ENCODE peak calls at places on chromosomes 6 and 20, in ten cellular contexts. One of them, this sample, is unnamed.

GRCh38 chr6:147870745-147871144 is 362.3 kb downstream of the SAMD5 start:
- DNase-seq in GDM1: no peak
- DNase-seq in EH: no peak
- DNase-seq in activated CD4-positive, alpha-beta T cell treated with anti-CD3 and anti-CD28 coated beads, Interleukin-2, amount 50 U/mL, for 1 hour: no peak
- DNase-seq in DND-41: no peak
- DNase-seq in skeletal muscle cell: no peak
- DNase-seq in glutamatergic neuron: no peak
- DNase-seq in endothelial cell: no peak
- DNase-seq in NCI-H1105: no peak
- DNase-seq in activated CD4-positive, CD25-positive, alpha-beta regulatory T cell: no peak
- DNase-seq in this sample: no peak

GRCh38 chr6:135440087-135440792 is 57.3 kb downstream of the AHI1 start:
- DNase-seq in activated CD4-positive, alpha-beta T cell treated with anti-CD3 and anti-CD28 coated beads, Interleukin-2, amount 50 U/mL, for 1 hour: no peak
- DNase-seq in GDM1: no peak
- DNase-seq in DND-41: no peak
- DNase-seq in activated CD4-positive, CD25-positive, alpha-beta regulatory T cell: no peak
- DNase-seq in EH: no peak
- DNase-seq in NCI-H1105: no peak
- DNase-seq in endothelial cell: no peak
- DNase-seq in skeletal muscle cell: no peak
- DNase-seq in glutamatergic neuron: no peak
- DNase-seq in this sample: no peak

GRCh38 chr6:158286413-158286812 is 25.9 kb upstream of the TULP4 start:
- DNase-seq in activated CD4-positive, CD25-positive, alpha-beta regulatory T cell: no peak
- DNase-seq in skeletal muscle cell: no peak
- DNase-seq in endothelial cell: no peak
- DNase-seq in glutamatergic neuron: no peak
- DNase-seq in GDM1: no peak
- DNase-seq in DND-41: no peak
- DNase-seq in EH: peak
- DNase-seq in NCI-H1105: no peak
- DNase-seq in activated CD4-positive, alpha-beta T cell treated with anti-CD3 and anti-CD28 coated beads, Interleukin-2, amount 50 U/mL, for 1 hour: no peak
- DNase-seq in this sample: peak

GRCh38 chr20:11777861-11778570 is 139.7 kb upstream of the BTBD3 start:
- DNase-seq in activated CD4-positive, alpha-beta T cell treated with anti-CD3 and anti-CD28 coated beads, Interleukin-2, amount 50 U/mL, for 1 hour: no peak
- DNase-seq in activated CD4-positive, CD25-positive, alpha-beta regulatory T cell: no peak
- DNase-seq in EH: peak
- DNase-seq in GDM1: no peak
- DNase-seq in glutamatergic neuron: no peak
- DNase-seq in skeletal muscle cell: no peak
- DNase-seq in NCI-H1105: peak
- DNase-seq in DND-41: no peak
- DNase-seq in endothelial cell: no peak
- DNase-seq in this sample: peak

GRCh38 chr6:54053893-54054391 is 57.3 kb upstream of the MLIP start:
- DNase-seq in activated CD4-positive, alpha-beta T cell treated with anti-CD3 and anti-CD28 coated beads, Interleukin-2, amount 50 U/mL, for 1 hour: no peak
- DNase-seq in endothelial cell: no peak
- DNase-seq in GDM1: no peak
- DNase-seq in DND-41: no peak
- DNase-seq in activated CD4-positive, CD25-positive, alpha-beta regulatory T cell: no peak
- DNase-seq in EH: peak
- DNase-seq in skeletal muscle cell: peak
- DNase-seq in NCI-H1105: no peak
- DNase-seq in glutamatergic neuron: no peak
- DNase-seq in this sample: peak

GRCh38 chr6:71035871-71036270 is 79.0 kb upstream of the B3GAT2 start:
- DNase-seq in glutamatergic neuron: no peak
- DNase-seq in activated CD4-positive, alpha-beta T cell treated with anti-CD3 and anti-CD28 coated beads, Interleukin-2, amount 50 U/mL, for 1 hour: no peak
- DNase-seq in skeletal muscle cell: no peak
- DNase-seq in NCI-H1105: no peak
- DNase-seq in GDM1: no peak
- DNase-seq in endothelial cell: no peak
- DNase-seq in activated CD4-positive, CD25-positive, alpha-beta regulatory T cell: no peak
- DNase-seq in EH: no peak
- DNase-seq in DND-41: no peak
- DNase-seq in this sample: no peak

GRCh38 chr6:137919837-137920304 is 52.8 kb downstream of the TNFAIP3 start:
- DNase-seq in EH: no peak
- DNase-seq in endothelial cell: no peak
- DNase-seq in activated CD4-positive, CD25-positive, alpha-beta regulatory T cell: no peak
- DNase-seq in NCI-H1105: no peak
- DNase-seq in glutamatergic neuron: no peak
- DNase-seq in GDM1: no peak
- DNase-seq in DND-41: no peak
- DNase-seq in skeletal muscle cell: no peak
- DNase-seq in activated CD4-positive, alpha-beta T cell treated with anti-CD3 and anti-CD28 coated beads, Interleukin-2, amount 50 U/mL, for 1 hour: no peak
- DNase-seq in this sample: no peak

GRCh38 chr6:149566372-149567193 is at the start of gene GINM1:
- DNase-seq in EH: peak
- DNase-seq in activated CD4-positive, alpha-beta T cell treated with anti-CD3 and anti-CD28 coated beads, Interleukin-2, amount 50 U/mL, for 1 hour: peak
- DNase-seq in DND-41: peak
- DNase-seq in glutamatergic neuron: peak
- DNase-seq in endothelial cell: peak
- DNase-seq in NCI-H1105: peak
- DNase-seq in skeletal muscle cell: no peak
- DNase-seq in activated CD4-positive, CD25-positive, alpha-beta regulatory T cell: peak
- DNase-seq in GDM1: peak
- DNase-seq in this sample: peak

GRCh38 chr20:9609892-9610502 is 95.6 kb downstream of the LAMP5 start:
- DNase-seq in endothelial cell: peak
- DNase-seq in skeletal muscle cell: no peak
- DNase-seq in DND-41: peak
- DNase-seq in EH: peak
- DNase-seq in activated CD4-positive, alpha-beta T cell treated with anti-CD3 and anti-CD28 coated beads, Interleukin-2, amount 50 U/mL, for 1 hour: peak
- DNase-seq in activated CD4-positive, CD25-positive, alpha-beta regulatory T cell: no peak
- DNase-seq in NCI-H1105: peak
- DNase-seq in GDM1: peak
- DNase-seq in glutamatergic neuron: peak
- DNase-seq in this sample: peak

GRCh38 chr20:52622086-52622485 is 350.1 kb upstream of the TSHZ2 start:
- DNase-seq in activated CD4-positive, alpha-beta T cell treated with anti-CD3 and anti-CD28 coated beads, Interleukin-2, amount 50 U/mL, for 1 hour: no peak
- DNase-seq in EH: peak
- DNase-seq in glutamatergic neuron: no peak
- DNase-seq in DND-41: no peak
- DNase-seq in GDM1: no peak
- DNase-seq in skeletal muscle cell: peak
- DNase-seq in activated CD4-positive, CD25-positive, alpha-beta regulatory T cell: no peak
- DNase-seq in endothelial cell: no peak
- DNase-seq in NCI-H1105: no peak
- DNase-seq in this sample: peak

GRCh38 chr6:14857501-14857900 is 388.4 kb upstream of the JARID2 start:
- DNase-seq in endothelial cell: no peak
- DNase-seq in GDM1: no peak
- DNase-seq in EH: no peak
- DNase-seq in skeletal muscle cell: no peak
- DNase-seq in NCI-H1105: no peak
- DNase-seq in activated CD4-positive, CD25-positive, alpha-beta regulatory T cell: no peak
- DNase-seq in glutamatergic neuron: no peak
- DNase-seq in DND-41: peak
- DNase-seq in activated CD4-positive, alpha-beta T cell treated with anti-CD3 and anti-CD28 coated beads, Interleukin-2, amount 50 U/mL, for 1 hour: peak
- DNase-seq in this sample: no peak

GRCh38 chr20:37095108-37095608 is 639 bp downstream of the RBL1 start:
- DNase-seq in EH: peak
- DNase-seq in skeletal muscle cell: no peak
- DNase-seq in endothelial cell: no peak
- DNase-seq in GDM1: no peak
- DNase-seq in activated CD4-positive, alpha-beta T cell treated with anti-CD3 and anti-CD28 coated beads, Interleukin-2, amount 50 U/mL, for 1 hour: peak
- DNase-seq in DND-41: peak
- DNase-seq in NCI-H1105: no peak
- DNase-seq in glutamatergic neuron: no peak
- DNase-seq in activated CD4-positive, CD25-positive, alpha-beta regulatory T cell: no peak
- DNase-seq in this sample: peak

GRCh38 chr6:152922706-152923105 is 60.1 kb downstream of the FBXO5 start:
- DNase-seq in activated CD4-positive, alpha-beta T cell treated with anti-CD3 and anti-CD28 coated beads, Interleukin-2, amount 50 U/mL, for 1 hour: no peak
- DNase-seq in GDM1: no peak
- DNase-seq in DND-41: no peak
- DNase-seq in endothelial cell: no peak
- DNase-seq in NCI-H1105: no peak
- DNase-seq in skeletal muscle cell: no peak
- DNase-seq in glutamatergic neuron: no peak
- DNase-seq in EH: no peak
- DNase-seq in activated CD4-positive, CD25-positive, alpha-beta regulatory T cell: no peak
- DNase-seq in this sample: no peak

GRCh38 chr6:11433860-11434259 is 103.7 kb upstream of the TMEM170B start:
- DNase-seq in activated CD4-positive, alpha-beta T cell treated with anti-CD3 and anti-CD28 coated beads, Interleukin-2, amount 50 U/mL, for 1 hour: no peak
- DNase-seq in glutamatergic neuron: no peak
- DNase-seq in skeletal muscle cell: no peak
- DNase-seq in DND-41: no peak
- DNase-seq in activated CD4-positive, CD25-positive, alpha-beta regulatory T cell: no peak
- DNase-seq in NCI-H1105: no peak
- DNase-seq in EH: no peak
- DNase-seq in endothelial cell: no peak
- DNase-seq in GDM1: no peak
- DNase-seq in this sample: no peak

GRCh38 chr20:62887147-62887859 is 25.7 kb upstream of the TCFL5 start:
- DNase-seq in activated CD4-positive, CD25-positive, alpha-beta regulatory T cell: no peak
- DNase-seq in EH: peak
- DNase-seq in glutamatergic neuron: no peak
- DNase-seq in skeletal muscle cell: peak
- DNase-seq in NCI-H1105: peak
- DNase-seq in activated CD4-positive, alpha-beta T cell treated with anti-CD3 and anti-CD28 coated beads, Interleukin-2, amount 50 U/mL, for 1 hour: peak
- DNase-seq in DND-41: peak
- DNase-seq in GDM1: peak
- DNase-seq in endothelial cell: no peak
- DNase-seq in this sample: peak

GRCh38 chr20:45419188-45420091 is 3.5 kb downstream of the PIGT start:
- DNase-seq in skeletal muscle cell: peak
- DNase-seq in endothelial cell: no peak
- DNase-seq in activated CD4-positive, alpha-beta T cell treated with anti-CD3 and anti-CD28 coated beads, Interleukin-2, amount 50 U/mL, for 1 hour: no peak
- DNase-seq in NCI-H1105: peak
- DNase-seq in activated CD4-positive, CD25-positive, alpha-beta regulatory T cell: no peak
- DNase-seq in GDM1: no peak
- DNase-seq in EH: peak
- DNase-seq in DND-41: no peak
- DNase-seq in glutamatergic neuron: no peak
- DNase-seq in this sample: peak

GRCh38 chr20:62088258-62089127 is 22.8 kb upstream of the TAF4 start:
- DNase-seq in skeletal muscle cell: peak
- DNase-seq in endothelial cell: no peak
- DNase-seq in glutamatergic neuron: no peak
- DNase-seq in NCI-H1105: no peak
- DNase-seq in DND-41: no peak
- DNase-seq in GDM1: no peak
- DNase-seq in activated CD4-positive, alpha-beta T cell treated with anti-CD3 and anti-CD28 coated beads, Interleukin-2, amount 50 U/mL, for 1 hour: no peak
- DNase-seq in activated CD4-positive, CD25-positive, alpha-beta regulatory T cell: no peak
- DNase-seq in EH: peak
- DNase-seq in this sample: peak

GRCh38 chr6:38974389-38975133 is 74.0 kb upstream of the GLP1R start:
- DNase-seq in NCI-H1105: no peak
- DNase-seq in GDM1: no peak
- DNase-seq in EH: peak
- DNase-seq in activated CD4-positive, alpha-beta T cell treated with anti-CD3 and anti-CD28 coated beads, Interleukin-2, amount 50 U/mL, for 1 hour: no peak
- DNase-seq in DND-41: no peak
- DNase-seq in activated CD4-positive, CD25-positive, alpha-beta regulatory T cell: no peak
- DNase-seq in skeletal muscle cell: peak
- DNase-seq in endothelial cell: no peak
- DNase-seq in glutamatergic neuron: no peak
- DNase-seq in this sample: peak

GRCh38 chr20:17835941-17836861 is 132.4 kb downstream of the SNX5 start:
- DNase-seq in activated CD4-positive, CD25-positive, alpha-beta regulatory T cell: no peak
- DNase-seq in NCI-H1105: no peak
- DNase-seq in activated CD4-positive, alpha-beta T cell treated with anti-CD3 and anti-CD28 coated beads, Interleukin-2, amount 50 U/mL, for 1 hour: no peak
- DNase-seq in glutamatergic neuron: no peak
- DNase-seq in endothelial cell: no peak
- DNase-seq in EH: peak
- DNase-seq in GDM1: no peak
- DNase-seq in DND-41: no peak
- DNase-seq in skeletal muscle cell: peak
- DNase-seq in this sample: peak

GRCh38 chr6:97195117-97195516 is 87.9 kb downstream of the MMS22L start:
- DNase-seq in endothelial cell: no peak
- DNase-seq in EH: peak
- DNase-seq in DND-41: no peak
- DNase-seq in activated CD4-positive, CD25-positive, alpha-beta regulatory T cell: no peak
- DNase-seq in glutamatergic neuron: no peak
- DNase-seq in skeletal muscle cell: peak
- DNase-seq in activated CD4-positive, alpha-beta T cell treated with anti-CD3 and anti-CD28 coated beads, Interleukin-2, amount 50 U/mL, for 1 hour: no peak
- DNase-seq in NCI-H1105: peak
- DNase-seq in GDM1: no peak
- DNase-seq in this sample: peak

GRCh38 chr6:43973351-43973750 is 153.9 kb downstream of the MRPL14 start:
- DNase-seq in EH: peak
- DNase-seq in skeletal muscle cell: no peak
- DNase-seq in DND-41: no peak
- DNase-seq in activated CD4-positive, CD25-positive, alpha-beta regulatory T cell: no peak
- DNase-seq in NCI-H1105: no peak
- DNase-seq in glutamatergic neuron: no peak
- DNase-seq in activated CD4-positive, alpha-beta T cell treated with anti-CD3 and anti-CD28 coated beads, Interleukin-2, amount 50 U/mL, for 1 hour: no peak
- DNase-seq in endothelial cell: no peak
- DNase-seq in GDM1: no peak
- DNase-seq in this sample: peak

GRCh38 chr6:53910834-53911233 is 116.0 kb downstream of the LRRC1 start:
- DNase-seq in glutamatergic neuron: no peak
- DNase-seq in activated CD4-positive, CD25-positive, alpha-beta regulatory T cell: no peak
- DNase-seq in DND-41: no peak
- DNase-seq in activated CD4-positive, alpha-beta T cell treated with anti-CD3 and anti-CD28 coated beads, Interleukin-2, amount 50 U/mL, for 1 hour: no peak
- DNase-seq in NCI-H1105: no peak
- DNase-seq in GDM1: no peak
- DNase-seq in endothelial cell: no peak
- DNase-seq in EH: no peak
- DNase-seq in skeletal muscle cell: no peak
- DNase-seq in this sample: no peak

GRCh38 chr6:29834564-29835436 is 7.2 kb downstream of the HLA-G start:
- DNase-seq in EH: peak
- DNase-seq in activated CD4-positive, alpha-beta T cell treated with anti-CD3 and anti-CD28 coated beads, Interleukin-2, amount 50 U/mL, for 1 hour: peak
- DNase-seq in endothelial cell: peak
- DNase-seq in activated CD4-positive, CD25-positive, alpha-beta regulatory T cell: peak
- DNase-seq in DND-41: peak
- DNase-seq in glutamatergic neuron: peak
- DNase-seq in NCI-H1105: peak
- DNase-seq in GDM1: no peak
- DNase-seq in skeletal muscle cell: no peak
- DNase-seq in this sample: peak

GRCh38 chr6:165417298-165417865 is 108.0 kb upstream of the C6orf118 start:
- DNase-seq in endothelial cell: no peak
- DNase-seq in GDM1: no peak
- DNase-seq in skeletal muscle cell: no peak
- DNase-seq in NCI-H1105: no peak
- DNase-seq in EH: no peak
- DNase-seq in DND-41: no peak
- DNase-seq in activated CD4-positive, alpha-beta T cell treated with anti-CD3 and anti-CD28 coated beads, Interleukin-2, amount 50 U/mL, for 1 hour: no peak
- DNase-seq in glutamatergic neuron: no peak
- DNase-seq in activated CD4-positive, CD25-positive, alpha-beta regulatory T cell: no peak
- DNase-seq in this sample: no peak

GRCh38 chr6:52590634-52590985 is 13.8 kb upstream of the TRAM2 start:
- DNase-seq in glutamatergic neuron: no peak
- DNase-seq in NCI-H1105: no peak
- DNase-seq in DND-41: no peak
- DNase-seq in activated CD4-positive, CD25-positive, alpha-beta regulatory T cell: no peak
- DNase-seq in GDM1: no peak
- DNase-seq in endothelial cell: no peak
- DNase-seq in skeletal muscle cell: peak
- DNase-seq in activated CD4-positive, alpha-beta T cell treated with anti-CD3 and anti-CD28 coated beads, Interleukin-2, amount 50 U/mL, for 1 hour: no peak
- DNase-seq in EH: peak
- DNase-seq in this sample: peak

GRCh38 chr6:124530926-124531325 is 431.3 kb upstream of the RNF217 start:
- DNase-seq in activated CD4-positive, CD25-positive, alpha-beta regulatory T cell: no peak
- DNase-seq in activated CD4-positive, alpha-beta T cell treated with anti-CD3 and anti-CD28 coated beads, Interleukin-2, amount 50 U/mL, for 1 hour: no peak
- DNase-seq in NCI-H1105: no peak
- DNase-seq in glutamatergic neuron: no peak
- DNase-seq in skeletal muscle cell: no peak
- DNase-seq in endothelial cell: no peak
- DNase-seq in GDM1: no peak
- DNase-seq in DND-41: no peak
- DNase-seq in EH: no peak
- DNase-seq in this sample: no peak

GRCh38 chr20:11329271-11329670 is 588.4 kb upstream of the BTBD3 start:
- DNase-seq in endothelial cell: no peak
- DNase-seq in NCI-H1105: no peak
- DNase-seq in glutamatergic neuron: no peak
- DNase-seq in DND-41: no peak
- DNase-seq in EH: no peak
- DNase-seq in GDM1: no peak
- DNase-seq in skeletal muscle cell: no peak
- DNase-seq in activated CD4-positive, alpha-beta T cell treated with anti-CD3 and anti-CD28 coated beads, Interleukin-2, amount 50 U/mL, for 1 hour: no peak
- DNase-seq in activated CD4-positive, CD25-positive, alpha-beta regulatory T cell: no peak
- DNase-seq in this sample: no peak

GRCh38 chr20:58719258-58719657 is 26.7 kb downstream of the NPEPL1 start:
- DNase-seq in skeletal muscle cell: no peak
- DNase-seq in activated CD4-positive, alpha-beta T cell treated with anti-CD3 and anti-CD28 coated beads, Interleukin-2, amount 50 U/mL, for 1 hour: no peak
- DNase-seq in endothelial cell: peak
- DNase-seq in EH: no peak
- DNase-seq in DND-41: no peak
- DNase-seq in activated CD4-positive, CD25-positive, alpha-beta regulatory T cell: no peak
- DNase-seq in NCI-H1105: no peak
- DNase-seq in glutamatergic neuron: no peak
- DNase-seq in GDM1: no peak
- DNase-seq in this sample: no peak